ENCODE peak calls at places on chromosome 15, in ten cellular contexts. One of them, this sample, is unnamed.

GRCh38 chr15:84151205-84151931 is 84.2 kb upstream of the GOLGA6L4 start:
- DNase-seq in ovary: peak
- DNase-seq in astrocyte of the spinal cord: peak
- DNase-seq in SJSA1: no peak
- DNase-seq in T-helper 1 cell: no peak
- DNase-seq in body of pancreas: no peak
- DNase-seq in HS-5: no peak
- DNase-seq in occipital lobe: no peak
- DNase-seq in activated gamma-delta T cell treated with Interleukin-2 at 50 U/mL for 16 hours: no peak
- DNase-seq in stimulated activated CD8-positive, alpha-beta memory T cell treated with anti-CD3 and anti-CD28 coated beads, Interleukin-2, amount 100 ng/mL, for 48 hours: no peak
- DNase-seq in this sample: peak

GRCh38 chr15:87648278-87648677 is 608.3 kb downstream of the NTRK3 start:
- DNase-seq in SJSA1: no peak
- DNase-seq in activated gamma-delta T cell treated with Interleukin-2 at 50 U/mL for 16 hours: no peak
- DNase-seq in body of pancreas: no peak
- DNase-seq in ovary: no peak
- DNase-seq in astrocyte of the spinal cord: no peak
- DNase-seq in occipital lobe: no peak
- DNase-seq in stimulated activated CD8-positive, alpha-beta memory T cell treated with anti-CD3 and anti-CD28 coated beads, Interleukin-2, amount 100 ng/mL, for 48 hours: no peak
- DNase-seq in HS-5: no peak
- DNase-seq in T-helper 1 cell: no peak
- DNase-seq in this sample: no peak

GRCh38 chr15:94747510-94747909 is 516.1 kb downstream of the MCTP2 start:
- DNase-seq in astrocyte of the spinal cord: no peak
- DNase-seq in T-helper 1 cell: no peak
- DNase-seq in stimulated activated CD8-positive, alpha-beta memory T cell treated with anti-CD3 and anti-CD28 coated beads, Interleukin-2, amount 100 ng/mL, for 48 hours: no peak
- DNase-seq in ovary: no peak
- DNase-seq in occipital lobe: no peak
- DNase-seq in SJSA1: no peak
- DNase-seq in body of pancreas: no peak
- DNase-seq in HS-5: no peak
- DNase-seq in activated gamma-delta T cell treated with Interleukin-2 at 50 U/mL for 16 hours: no peak
- DNase-seq in this sample: no peak

GRCh38 chr15:85475317-85475701 is 94.9 kb downstream of the AKAP13 start:
- DNase-seq in stimulated activated CD8-positive, alpha-beta memory T cell treated with anti-CD3 and anti-CD28 coated beads, Interleukin-2, amount 100 ng/mL, for 48 hours: no peak
- DNase-seq in SJSA1: no peak
- DNase-seq in activated gamma-delta T cell treated with Interleukin-2 at 50 U/mL for 16 hours: no peak
- DNase-seq in body of pancreas: no peak
- DNase-seq in HS-5: no peak
- DNase-seq in T-helper 1 cell: no peak
- DNase-seq in occipital lobe: no peak
- DNase-seq in ovary: no peak
- DNase-seq in astrocyte of the spinal cord: no peak
- DNase-seq in this sample: no peak

GRCh38 chr15:66819084-66819483 is 117.0 kb downstream of the SMAD6 start:
- DNase-seq in body of pancreas: no peak
- DNase-seq in occipital lobe: no peak
- DNase-seq in HS-5: no peak
- DNase-seq in SJSA1: no peak
- DNase-seq in ovary: peak
- DNase-seq in activated gamma-delta T cell treated with Interleukin-2 at 50 U/mL for 16 hours: no peak
- DNase-seq in T-helper 1 cell: no peak
- DNase-seq in astrocyte of the spinal cord: no peak
- DNase-seq in stimulated activated CD8-positive, alpha-beta memory T cell treated with anti-CD3 and anti-CD28 coated beads, Interleukin-2, amount 100 ng/mL, for 48 hours: no peak
- DNase-seq in this sample: no peak

GRCh38 chr15:52227456-52227855 is 36.3 kb upstream of the GNB5 start:
- DNase-seq in SJSA1: peak
- DNase-seq in stimulated activated CD8-positive, alpha-beta memory T cell treated with anti-CD3 and anti-CD28 coated beads, Interleukin-2, amount 100 ng/mL, for 48 hours: peak
- DNase-seq in T-helper 1 cell: peak
- DNase-seq in activated gamma-delta T cell treated with Interleukin-2 at 50 U/mL for 16 hours: peak
- DNase-seq in occipital lobe: peak
- DNase-seq in body of pancreas: peak
- DNase-seq in HS-5: peak
- DNase-seq in ovary: peak
- DNase-seq in astrocyte of the spinal cord: peak
- DNase-seq in this sample: peak

GRCh38 chr15:66763186-66764066 is 61.4 kb downstream of the SMAD6 start:
- DNase-seq in body of pancreas: peak
- DNase-seq in HS-5: no peak
- DNase-seq in activated gamma-delta T cell treated with Interleukin-2 at 50 U/mL for 16 hours: no peak
- DNase-seq in SJSA1: peak
- DNase-seq in ovary: peak
- DNase-seq in T-helper 1 cell: no peak
- DNase-seq in astrocyte of the spinal cord: no peak
- DNase-seq in stimulated activated CD8-positive, alpha-beta memory T cell treated with anti-CD3 and anti-CD28 coated beads, Interleukin-2, amount 100 ng/mL, for 48 hours: no peak
- DNase-seq in occipital lobe: no peak
- DNase-seq in this sample: no peak

GRCh38 chr15:85443593-85444328 is 63.4 kb downstream of the AKAP13 start:
- DNase-seq in ovary: no peak
- DNase-seq in body of pancreas: peak
- DNase-seq in occipital lobe: no peak
- DNase-seq in SJSA1: no peak
- DNase-seq in T-helper 1 cell: no peak
- DNase-seq in astrocyte of the spinal cord: peak
- DNase-seq in activated gamma-delta T cell treated with Interleukin-2 at 50 U/mL for 16 hours: no peak
- DNase-seq in stimulated activated CD8-positive, alpha-beta memory T cell treated with anti-CD3 and anti-CD28 coated beads, Interleukin-2, amount 100 ng/mL, for 48 hours: no peak
- DNase-seq in HS-5: no peak
- DNase-seq in this sample: peak

GRCh38 chr15:95446854-95447253 is 883.6 kb upstream of the NR2F2 start:
- DNase-seq in HS-5: no peak
- DNase-seq in astrocyte of the spinal cord: no peak
- DNase-seq in body of pancreas: no peak
- DNase-seq in T-helper 1 cell: peak
- DNase-seq in ovary: no peak
- DNase-seq in stimulated activated CD8-positive, alpha-beta memory T cell treated with anti-CD3 and anti-CD28 coated beads, Interleukin-2, amount 100 ng/mL, for 48 hours: no peak
- DNase-seq in SJSA1: no peak
- DNase-seq in occipital lobe: no peak
- DNase-seq in activated gamma-delta T cell treated with Interleukin-2 at 50 U/mL for 16 hours: peak
- DNase-seq in this sample: no peak

GRCh38 chr15:92599394-92599970 is 56.1 kb downstream of the FAM174B start:
- DNase-seq in astrocyte of the spinal cord: peak
- DNase-seq in SJSA1: no peak
- DNase-seq in T-helper 1 cell: no peak
- DNase-seq in stimulated activated CD8-positive, alpha-beta memory T cell treated with anti-CD3 and anti-CD28 coated beads, Interleukin-2, amount 100 ng/mL, for 48 hours: no peak
- DNase-seq in occipital lobe: no peak
- DNase-seq in HS-5: no peak
- DNase-seq in ovary: no peak
- DNase-seq in activated gamma-delta T cell treated with Interleukin-2 at 50 U/mL for 16 hours: no peak
- DNase-seq in body of pancreas: no peak
- DNase-seq in this sample: no peak

GRCh38 chr15:40080847-40081246 is 27.8 kb downstream of the BMF start:
- DNase-seq in astrocyte of the spinal cord: no peak
- DNase-seq in body of pancreas: no peak
- DNase-seq in occipital lobe: no peak
- DNase-seq in HS-5: no peak
- DNase-seq in activated gamma-delta T cell treated with Interleukin-2 at 50 U/mL for 16 hours: no peak
- DNase-seq in T-helper 1 cell: no peak
- DNase-seq in stimulated activated CD8-positive, alpha-beta memory T cell treated with anti-CD3 and anti-CD28 coated beads, Interleukin-2, amount 100 ng/mL, for 48 hours: no peak
- DNase-seq in ovary: no peak
- DNase-seq in SJSA1: no peak
- DNase-seq in this sample: no peak

GRCh38 chr15:95304116-95304873 is 1026.2 kb upstream of the NR2F2 start:
- DNase-seq in SJSA1: peak
- DNase-seq in T-helper 1 cell: no peak
- DNase-seq in HS-5: no peak
- DNase-seq in body of pancreas: no peak
- DNase-seq in astrocyte of the spinal cord: peak
- DNase-seq in ovary: no peak
- DNase-seq in occipital lobe: no peak
- DNase-seq in stimulated activated CD8-positive, alpha-beta memory T cell treated with anti-CD3 and anti-CD28 coated beads, Interleukin-2, amount 100 ng/mL, for 48 hours: no peak
- DNase-seq in activated gamma-delta T cell treated with Interleukin-2 at 50 U/mL for 16 hours: no peak
- DNase-seq in this sample: peak

GRCh38 chr15:47587938-47588817 is 129.1 kb upstream of the SEMA6D start:
- DNase-seq in HS-5: no peak
- DNase-seq in body of pancreas: no peak
- DNase-seq in activated gamma-delta T cell treated with Interleukin-2 at 50 U/mL for 16 hours: no peak
- DNase-seq in stimulated activated CD8-positive, alpha-beta memory T cell treated with anti-CD3 and anti-CD28 coated beads, Interleukin-2, amount 100 ng/mL, for 48 hours: no peak
- DNase-seq in SJSA1: no peak
- DNase-seq in ovary: no peak
- DNase-seq in astrocyte of the spinal cord: no peak
- DNase-seq in occipital lobe: no peak
- DNase-seq in T-helper 1 cell: no peak
- DNase-seq in this sample: no peak

GRCh38 chr15:101494251-101494796 is 4.8 kb upstream of the PCSK6 start:
- DNase-seq in T-helper 1 cell: no peak
- DNase-seq in HS-5: no peak
- DNase-seq in ovary: no peak
- DNase-seq in body of pancreas: no peak
- DNase-seq in SJSA1: no peak
- DNase-seq in astrocyte of the spinal cord: no peak
- DNase-seq in occipital lobe: no peak
- DNase-seq in activated gamma-delta T cell treated with Interleukin-2 at 50 U/mL for 16 hours: no peak
- DNase-seq in stimulated activated CD8-positive, alpha-beta memory T cell treated with anti-CD3 and anti-CD28 coated beads, Interleukin-2, amount 100 ng/mL, for 48 hours: no peak
- DNase-seq in this sample: no peak

GRCh38 chr15:62278534-62278933 is 113.4 kb upstream of the C2CD4B start:
- DNase-seq in ovary: no peak
- DNase-seq in occipital lobe: no peak
- DNase-seq in activated gamma-delta T cell treated with Interleukin-2 at 50 U/mL for 16 hours: no peak
- DNase-seq in stimulated activated CD8-positive, alpha-beta memory T cell treated with anti-CD3 and anti-CD28 coated beads, Interleukin-2, amount 100 ng/mL, for 48 hours: no peak
- DNase-seq in body of pancreas: no peak
- DNase-seq in SJSA1: no peak
- DNase-seq in astrocyte of the spinal cord: no peak
- DNase-seq in HS-5: no peak
- DNase-seq in T-helper 1 cell: no peak
- DNase-seq in this sample: no peak

GRCh38 chr15:33852570-33852969 is 115.7 kb upstream of the CHRM5 start:
- DNase-seq in occipital lobe: no peak
- DNase-seq in HS-5: peak
- DNase-seq in activated gamma-delta T cell treated with Interleukin-2 at 50 U/mL for 16 hours: no peak
- DNase-seq in ovary: no peak
- DNase-seq in stimulated activated CD8-positive, alpha-beta memory T cell treated with anti-CD3 and anti-CD28 coated beads, Interleukin-2, amount 100 ng/mL, for 48 hours: no peak
- DNase-seq in body of pancreas: no peak
- DNase-seq in SJSA1: peak
- DNase-seq in astrocyte of the spinal cord: peak
- DNase-seq in T-helper 1 cell: no peak
- DNase-seq in this sample: peak

GRCh38 chr15:60673918-60674558 is 195.1 kb upstream of the ICE2 start:
- DNase-seq in activated gamma-delta T cell treated with Interleukin-2 at 50 U/mL for 16 hours: no peak
- DNase-seq in occipital lobe: peak
- DNase-seq in body of pancreas: peak
- DNase-seq in T-helper 1 cell: no peak
- DNase-seq in astrocyte of the spinal cord: peak
- DNase-seq in ovary: peak
- DNase-seq in HS-5: peak
- DNase-seq in SJSA1: peak
- DNase-seq in stimulated activated CD8-positive, alpha-beta memory T cell treated with anti-CD3 and anti-CD28 coated beads, Interleukin-2, amount 100 ng/mL, for 48 hours: peak
- DNase-seq in this sample: peak

GRCh38 chr15:100116416-100117190 is 225.2 kb downstream of the ADAMTS17 start:
- DNase-seq in HS-5: no peak
- DNase-seq in activated gamma-delta T cell treated with Interleukin-2 at 50 U/mL for 16 hours: no peak
- DNase-seq in T-helper 1 cell: no peak
- DNase-seq in body of pancreas: no peak
- DNase-seq in occipital lobe: no peak
- DNase-seq in astrocyte of the spinal cord: no peak
- DNase-seq in stimulated activated CD8-positive, alpha-beta memory T cell treated with anti-CD3 and anti-CD28 coated beads, Interleukin-2, amount 100 ng/mL, for 48 hours: no peak
- DNase-seq in SJSA1: no peak
- DNase-seq in ovary: peak
- DNase-seq in this sample: no peak

GRCh38 chr15:88985547-88986393 is 72.6 kb upstream of the MFGE8 start:
- DNase-seq in body of pancreas: no peak
- DNase-seq in ovary: no peak
- DNase-seq in T-helper 1 cell: no peak
- DNase-seq in SJSA1: no peak
- DNase-seq in astrocyte of the spinal cord: no peak
- DNase-seq in stimulated activated CD8-positive, alpha-beta memory T cell treated with anti-CD3 and anti-CD28 coated beads, Interleukin-2, amount 100 ng/mL, for 48 hours: no peak
- DNase-seq in HS-5: no peak
- DNase-seq in activated gamma-delta T cell treated with Interleukin-2 at 50 U/mL for 16 hours: no peak
- DNase-seq in occipital lobe: no peak
- DNase-seq in this sample: no peak

GRCh38 chr15:45179221-45179985 is 8.4 kb downstream of the SHF start:
- DNase-seq in stimulated activated CD8-positive, alpha-beta memory T cell treated with anti-CD3 and anti-CD28 coated beads, Interleukin-2, amount 100 ng/mL, for 48 hours: peak
- DNase-seq in HS-5: no peak
- DNase-seq in T-helper 1 cell: peak
- DNase-seq in ovary: no peak
- DNase-seq in SJSA1: no peak
- DNase-seq in body of pancreas: peak
- DNase-seq in astrocyte of the spinal cord: no peak
- DNase-seq in activated gamma-delta T cell treated with Interleukin-2 at 50 U/mL for 16 hours: peak
- DNase-seq in occipital lobe: no peak
- DNase-seq in this sample: no peak

GRCh38 chr15:71275098-71275497 is 159.8 kb downstream of the THSD4 start:
- DNase-seq in HS-5: no peak
- DNase-seq in body of pancreas: no peak
- DNase-seq in stimulated activated CD8-positive, alpha-beta memory T cell treated with anti-CD3 and anti-CD28 coated beads, Interleukin-2, amount 100 ng/mL, for 48 hours: no peak
- DNase-seq in ovary: no peak
- DNase-seq in T-helper 1 cell: no peak
- DNase-seq in astrocyte of the spinal cord: peak
- DNase-seq in SJSA1: peak
- DNase-seq in occipital lobe: no peak
- DNase-seq in activated gamma-delta T cell treated with Interleukin-2 at 50 U/mL for 16 hours: no peak
- DNase-seq in this sample: peak

GRCh38 chr15:69092159-69092558 is 68.3 kb upstream of the GLCE start:
- DNase-seq in stimulated activated CD8-positive, alpha-beta memory T cell treated with anti-CD3 and anti-CD28 coated beads, Interleukin-2, amount 100 ng/mL, for 48 hours: no peak
- DNase-seq in activated gamma-delta T cell treated with Interleukin-2 at 50 U/mL for 16 hours: no peak
- DNase-seq in HS-5: peak
- DNase-seq in astrocyte of the spinal cord: peak
- DNase-seq in T-helper 1 cell: no peak
- DNase-seq in body of pancreas: no peak
- DNase-seq in ovary: no peak
- DNase-seq in occipital lobe: no peak
- DNase-seq in SJSA1: peak
- DNase-seq in this sample: peak

GRCh38 chr15:77983091-77983707 is 94.3 kb downstream of the TBC1D2B start:
- DNase-seq in occipital lobe: no peak
- DNase-seq in body of pancreas: no peak
- DNase-seq in SJSA1: no peak
- DNase-seq in T-helper 1 cell: no peak
- DNase-seq in ovary: peak
- DNase-seq in astrocyte of the spinal cord: no peak
- DNase-seq in stimulated activated CD8-positive, alpha-beta memory T cell treated with anti-CD3 and anti-CD28 coated beads, Interleukin-2, amount 100 ng/mL, for 48 hours: no peak
- DNase-seq in HS-5: no peak
- DNase-seq in activated gamma-delta T cell treated with Interleukin-2 at 50 U/mL for 16 hours: no peak
- DNase-seq in this sample: no peak

GRCh38 chr15:64137226-64137833 is 14.2 kb upstream of the SNX22 start:
- DNase-seq in HS-5: no peak
- DNase-seq in astrocyte of the spinal cord: no peak
- DNase-seq in stimulated activated CD8-positive, alpha-beta memory T cell treated with anti-CD3 and anti-CD28 coated beads, Interleukin-2, amount 100 ng/mL, for 48 hours: no peak
- DNase-seq in SJSA1: no peak
- DNase-seq in occipital lobe: no peak
- DNase-seq in activated gamma-delta T cell treated with Interleukin-2 at 50 U/mL for 16 hours: no peak
- DNase-seq in T-helper 1 cell: no peak
- DNase-seq in ovary: no peak
- DNase-seq in body of pancreas: no peak
- DNase-seq in this sample: no peak

GRCh38 chr15:99956022-99956775 is 223.0 kb upstream of the LYSMD4 start:
- DNase-seq in astrocyte of the spinal cord: no peak
- DNase-seq in SJSA1: peak
- DNase-seq in stimulated activated CD8-positive, alpha-beta memory T cell treated with anti-CD3 and anti-CD28 coated beads, Interleukin-2, amount 100 ng/mL, for 48 hours: no peak
- DNase-seq in activated gamma-delta T cell treated with Interleukin-2 at 50 U/mL for 16 hours: no peak
- DNase-seq in occipital lobe: no peak
- DNase-seq in ovary: no peak
- DNase-seq in HS-5: no peak
- DNase-seq in body of pancreas: no peak
- DNase-seq in T-helper 1 cell: no peak
- DNase-seq in this sample: no peak

GRCh38 chr15:42577514-42578031 is 2.2 kb downstream of the STARD9 start:
- DNase-seq in SJSA1: no peak
- DNase-seq in astrocyte of the spinal cord: peak
- DNase-seq in HS-5: no peak
- DNase-seq in occipital lobe: no peak
- DNase-seq in T-helper 1 cell: no peak
- DNase-seq in body of pancreas: no peak
- DNase-seq in stimulated activated CD8-positive, alpha-beta memory T cell treated with anti-CD3 and anti-CD28 coated beads, Interleukin-2, amount 100 ng/mL, for 48 hours: no peak
- DNase-seq in activated gamma-delta T cell treated with Interleukin-2 at 50 U/mL for 16 hours: no peak
- DNase-seq in ovary: no peak
- DNase-seq in this sample: peak

GRCh38 chr15:33218071-33218491 is 23.6 kb upstream of the FMN1 start:
- DNase-seq in SJSA1: no peak
- DNase-seq in stimulated activated CD8-positive, alpha-beta memory T cell treated with anti-CD3 and anti-CD28 coated beads, Interleukin-2, amount 100 ng/mL, for 48 hours: no peak
- DNase-seq in occipital lobe: no peak
- DNase-seq in body of pancreas: no peak
- DNase-seq in ovary: no peak
- DNase-seq in T-helper 1 cell: no peak
- DNase-seq in HS-5: no peak
- DNase-seq in astrocyte of the spinal cord: peak
- DNase-seq in activated gamma-delta T cell treated with Interleukin-2 at 50 U/mL for 16 hours: no peak
- DNase-seq in this sample: peak

GRCh38 chr15:60520041-60520824 is 41.3 kb upstream of the ICE2 start:
- DNase-seq in HS-5: peak
- DNase-seq in body of pancreas: no peak
- DNase-seq in stimulated activated CD8-positive, alpha-beta memory T cell treated with anti-CD3 and anti-CD28 coated beads, Interleukin-2, amount 100 ng/mL, for 48 hours: no peak
- DNase-seq in astrocyte of the spinal cord: peak
- DNase-seq in T-helper 1 cell: no peak
- DNase-seq in ovary: no peak
- DNase-seq in activated gamma-delta T cell treated with Interleukin-2 at 50 U/mL for 16 hours: no peak
- DNase-seq in SJSA1: no peak
- DNase-seq in occipital lobe: no peak
- DNase-seq in this sample: peak